ENCODE peak calls at places on chromosome 13, in four cellular contexts. One of them, this sample, is unnamed.

GRCh38 chr13:41017153-41017552 is 2.0 kb downstream of the ELF1 start:
- DNase-seq in activated naive CD4-positive, alpha-beta T cell: no peak
- DNase-seq in nucleus accumbens: no peak
- DNase-seq in stimulated activated CD4-positive, alpha-beta T cell treated with anti-CD3 and anti-CD28 coated beads, Interleukin-4, amount 100 ng/mL, for 24 hours: no peak
- DNase-seq in this sample: no peak

GRCh38 chr13:33111414-33112110 is 95.3 kb downstream of the KL start:
- DNase-seq in activated naive CD4-positive, alpha-beta T cell: no peak
- DNase-seq in nucleus accumbens: no peak
- DNase-seq in stimulated activated CD4-positive, alpha-beta T cell treated with anti-CD3 and anti-CD28 coated beads, Interleukin-4, amount 100 ng/mL, for 24 hours: no peak
- DNase-seq in this sample: no peak

GRCh38 chr13:67283602-67284001 is 53.5 kb upstream of the PCDH9 start:
- DNase-seq in activated naive CD4-positive, alpha-beta T cell: no peak
- DNase-seq in nucleus accumbens: no peak
- DNase-seq in stimulated activated CD4-positive, alpha-beta T cell treated with anti-CD3 and anti-CD28 coated beads, Interleukin-4, amount 100 ng/mL, for 24 hours: no peak
- DNase-seq in this sample: no peak

GRCh38 chr13:74015137-74015536 is 119.1 kb downstream of the KLF12 start:
- DNase-seq in activated naive CD4-positive, alpha-beta T cell: no peak
- DNase-seq in nucleus accumbens: no peak
- DNase-seq in stimulated activated CD4-positive, alpha-beta T cell treated with anti-CD3 and anti-CD28 coated beads, Interleukin-4, amount 100 ng/mL, for 24 hours: no peak
- DNase-seq in this sample: no peak

GRCh38 chr13:111897846-111898215 is 169.1 kb upstream of the SOX1 start:
- DNase-seq in activated naive CD4-positive, alpha-beta T cell: no peak
- DNase-seq in nucleus accumbens: no peak
- DNase-seq in stimulated activated CD4-positive, alpha-beta T cell treated with anti-CD3 and anti-CD28 coated beads, Interleukin-4, amount 100 ng/mL, for 24 hours: no peak
- DNase-seq in this sample: peak

GRCh38 chr13:25733696-25734435 is 317.9 kb downstream of the SHISA2 start:
- DNase-seq in activated naive CD4-positive, alpha-beta T cell: no peak
- DNase-seq in nucleus accumbens: no peak
- DNase-seq in stimulated activated CD4-positive, alpha-beta T cell treated with anti-CD3 and anti-CD28 coated beads, Interleukin-4, amount 100 ng/mL, for 24 hours: no peak
- DNase-seq in this sample: no peak

GRCh38 chr13:94063096-94063495 is 416.4 kb downstream of the DCT start:
- DNase-seq in activated naive CD4-positive, alpha-beta T cell: no peak
- DNase-seq in nucleus accumbens: no peak
- DNase-seq in stimulated activated CD4-positive, alpha-beta T cell treated with anti-CD3 and anti-CD28 coated beads, Interleukin-4, amount 100 ng/mL, for 24 hours: no peak
- DNase-seq in this sample: no peak

GRCh38 chr13:24684600-24684998 is 4.4 kb downstream of the ATP12A start:
- DNase-seq in activated naive CD4-positive, alpha-beta T cell: no peak
- DNase-seq in nucleus accumbens: no peak
- DNase-seq in stimulated activated CD4-positive, alpha-beta T cell treated with anti-CD3 and anti-CD28 coated beads, Interleukin-4, amount 100 ng/mL, for 24 hours: peak
- DNase-seq in this sample: no peak

GRCh38 chr13:60286707-60287106 is 110.3 kb upstream of the TDRD3 start:
- DNase-seq in activated naive CD4-positive, alpha-beta T cell: no peak
- DNase-seq in nucleus accumbens: no peak
- DNase-seq in stimulated activated CD4-positive, alpha-beta T cell treated with anti-CD3 and anti-CD28 coated beads, Interleukin-4, amount 100 ng/mL, for 24 hours: no peak
- DNase-seq in this sample: no peak

GRCh38 chr13:109253316-109253715 is 533.1 kb downstream of the IRS2 start:
- DNase-seq in activated naive CD4-positive, alpha-beta T cell: no peak
- DNase-seq in nucleus accumbens: no peak
- DNase-seq in stimulated activated CD4-positive, alpha-beta T cell treated with anti-CD3 and anti-CD28 coated beads, Interleukin-4, amount 100 ng/mL, for 24 hours: no peak
- DNase-seq in this sample: no peak

GRCh38 chr13:114248011-114248410 is 13.3 kb downstream of the CDC16 start:
- DNase-seq in activated naive CD4-positive, alpha-beta T cell: no peak
- DNase-seq in nucleus accumbens: no peak
- DNase-seq in stimulated activated CD4-positive, alpha-beta T cell treated with anti-CD3 and anti-CD28 coated beads, Interleukin-4, amount 100 ng/mL, for 24 hours: no peak
- DNase-seq in this sample: no peak

GRCh38 chr13:105290596-105290995 is 1244.9 kb downstream of the EFNB2 start:
- DNase-seq in activated naive CD4-positive, alpha-beta T cell: no peak
- DNase-seq in nucleus accumbens: no peak
- DNase-seq in stimulated activated CD4-positive, alpha-beta T cell treated with anti-CD3 and anti-CD28 coated beads, Interleukin-4, amount 100 ng/mL, for 24 hours: no peak
- DNase-seq in this sample: no peak

This sample was measured in islet precursor cell.